ENCODE peak calls at places on chromosome 11, in five cellular contexts. W is T-helper 1 cell; H is CD8-positive, alpha-beta T cell; G is GF-D8; O is iPS-NIHi11. Y is an unnamed sample.

GRCh38 chr11:120055646-120056045 is 82.3 kb downstream of the TRIM29 start:
- DNase-seq in W (no peak), H (no peak), G (no peak), O (peak; percentile 38), Y (peak; percentile 72)

GRCh38 chr11:40544162-40544561 is 915.3 kb downstream of the LRRC4C start:
- DNase-seq in W (no peak), H (no peak), G (no peak), O (no peak), Y (no peak)

GRCh38 chr11:82845336-82846036 is 54.7 kb downstream of the PRCP start:
- DNase-seq in W (no peak), H (no peak), G (no peak), O (no peak), Y (no peak)

GRCh38 chr11:19187101-19187500 is 14.7 kb downstream of the CSRP3 start:
- DNase-seq in W (no peak), H (no peak), G (no peak), O (no peak), Y (no peak)

GRCh38 chr11:34160791-34161190 is 55.4 kb downstream of the NAT10 start:
- DNase-seq in W (no peak), H (no peak), G (no peak), O (no peak), Y (no peak)

GRCh38 chr11:134942633-134943032 is 530.6 kb upstream of the B3GAT1 start:
- DNase-seq in W (no peak), H (no peak), G (no peak), O (no peak), Y (no peak)

GRCh38 chr11:71372693-71373657 is 75.2 kb downstream of the DHCR7 start:
- DNase-seq in W (no peak), H (no peak), G (no peak), O (no peak), Y (no peak)

GRCh38 chr11:110990316-110990715 is 255.2 kb upstream of the POU2AF2 start:
- DNase-seq in W (no peak), H (no peak), G (no peak), O (no peak), Y (no peak)

GRCh38 chr11:116697011-116697410 is 75.8 kb downstream of the BUD13 start:
- DNase-seq in W (no peak), H (no peak), G (no peak), O (no peak), Y (peak; percentile 66)

GRCh38 chr11:86577663-86578636 is 94.5 kb downstream of the ME3 start:
- DNase-seq in W (no peak), H (no peak), G (no peak), O (no peak), Y (no peak)

GRCh38 chr11:1760351-1761109 is 3.2 kb downstream of the CTSD start:
- DNase-seq in W (no peak), H (no peak), G (no peak), O (no peak), Y (no peak)

GRCh38 chr11:44094260-44094868 is 1.1 kb upstream of the EXT2 start:
- DNase-seq in W (peak; percentile 66), H (peak; percentile 76), G (no peak), O (peak; percentile 82), Y (peak; percentile 93)